ENCODE peak calls at places on chromosomes 4 and X, in five cellular contexts. E, V, S, G and C are unnamed samples.

GRCh38 chrX:42946544-42947223 is 168.7 kb upstream of the PPP1R2C start:
- DNase-seq in G (no peak), S (no peak), V (no peak), E (no peak), C (no peak)

GRCh38 chr4:80202190-80202711 is 4.9 kb downstream of the PRDM8 start:
- DNase-seq in G (peak), V (peak), E (peak), S (peak), C (peak)

GRCh38 chrX:48957477-48957826 is at the start of gene OTUD5:
- DNase-seq in V (peak), S (peak), G (no peak), E (peak), C (no peak)

GRCh38 chrX:130170752-130171445 is 863 bp upstream of the RAB33A start:
- DNase-seq in G (peak), E (peak), V (peak), S (peak), C (peak)

GRCh38 chr4:171186700-171187099 is 626.5 kb upstream of the GALNTL6 start:
- DNase-seq in V (no peak), E (no peak), G (no peak), S (no peak), C (no peak)

GRCh38 chr4:124480061-124480460 is 232.5 kb downstream of the ANKRD50 start:
- DNase-seq in V (no peak), E (no peak), G (no peak), S (no peak), C (no peak)

GRCh38 chrX:22952011-22952410 is 47.7 kb upstream of the DDX53 start:
- DNase-seq in V (peak), G (no peak), E (peak), S (no peak), C (peak)

GRCh38 chr4:175298119-175298518 is 380.0 kb downstream of the ADAM29 start:
- DNase-seq in E (no peak), S (no peak), V (no peak), G (no peak), C (peak)

GRCh38 chr4:8141935-8142334 is 16.7 kb downstream of the ABLIM2 start:
- DNase-seq in S (no peak), G (no peak), V (no peak), E (no peak), C (no peak)